ENCODE peak calls at places on chromosomes 2 and 18, in ten cellular contexts. M is BJ; O is IMR-90; G is mucosa of descending colon; J is right atrium auricular region; P is LNCaP clone FGC; U is kidney epithelial cell; A is CD8-positive, alpha-beta T cell; B is OCI-LY7; X is AG04450. W is an unnamed sample.

GRCh38 chr2:202135111-202135874 is 62.2 kb downstream of the KIAA2012 start:
- DNase-seq in P (no peak), B (no peak), X (peak; percentile 98), J (peak; percentile 86), U (peak; percentile 60), A (no peak), M (peak; percentile 97), O (peak; percentile 100), G (peak; percentile 69), W (peak; percentile 98)

GRCh38 chr2:61181382-61182058 is 19.5 kb downstream of the C2orf74 start:
- DNase-seq in B (no peak), M (no peak), A (no peak), P (no peak), U (no peak), G (no peak), J (no peak), X (no peak), O (no peak), W (no peak)

GRCh38 chr2:12152888-12153287 is 406.5 kb downstream of the LPIN1 start:
- DNase-seq in U (no peak), B (no peak), P (no peak), G (no peak), M (no peak), O (no peak), A (no peak), X (no peak), J (no peak), W (no peak)

GRCh38 chr2:119367472-119368099 is 809 bp downstream of the DBI start:
- DNase-seq in G (peak; percentile 80), B (peak; percentile 65), A (peak; percentile 60), J (peak; percentile 71), U (no peak), M (no peak), O (no peak), X (no peak), P (no peak), W (no peak)

GRCh38 chr2:109356251-109357035 is 227.4 kb downstream of the SH3RF3 start:
- DNase-seq in U (no peak), O (no peak), A (peak; percentile 39), X (no peak), M (no peak), P (no peak), G (no peak), B (no peak), J (peak; percentile 42), W (no peak)

GRCh38 chr18:54737986-54738385 is 90.3 kb upstream of the RAB27B start:
- DNase-seq in M (no peak), B (no peak), P (no peak), X (peak; percentile 10), U (no peak), O (peak; percentile 81), G (no peak), A (no peak), J (no peak), W (peak; percentile 76)

GRCh38 chr2:230865766-230866703 is 1.3 kb downstream of the ITM2C start:
- DNase-seq in J (no peak), X (no peak), G (peak; percentile 93), A (peak; percentile 66), M (no peak), P (no peak), U (no peak), O (no peak), B (no peak), W (peak; percentile 22)

GRCh38 chr18:63286926-63287325 is 32.6 kb downstream of the BCL2 start:
- DNase-seq in A (no peak), P (no peak), M (no peak), U (no peak), O (no peak), J (no peak), G (no peak), X (no peak), B (no peak), W (no peak)

GRCh38 chr2:162197095-162197825 is 45.2 kb upstream of the GCG start:
- DNase-seq in X (peak; percentile 60), A (no peak), P (no peak), J (no peak), M (peak; percentile 1), B (no peak), U (no peak), G (no peak), O (peak; percentile 89), W (peak; percentile 79)

DNA sequence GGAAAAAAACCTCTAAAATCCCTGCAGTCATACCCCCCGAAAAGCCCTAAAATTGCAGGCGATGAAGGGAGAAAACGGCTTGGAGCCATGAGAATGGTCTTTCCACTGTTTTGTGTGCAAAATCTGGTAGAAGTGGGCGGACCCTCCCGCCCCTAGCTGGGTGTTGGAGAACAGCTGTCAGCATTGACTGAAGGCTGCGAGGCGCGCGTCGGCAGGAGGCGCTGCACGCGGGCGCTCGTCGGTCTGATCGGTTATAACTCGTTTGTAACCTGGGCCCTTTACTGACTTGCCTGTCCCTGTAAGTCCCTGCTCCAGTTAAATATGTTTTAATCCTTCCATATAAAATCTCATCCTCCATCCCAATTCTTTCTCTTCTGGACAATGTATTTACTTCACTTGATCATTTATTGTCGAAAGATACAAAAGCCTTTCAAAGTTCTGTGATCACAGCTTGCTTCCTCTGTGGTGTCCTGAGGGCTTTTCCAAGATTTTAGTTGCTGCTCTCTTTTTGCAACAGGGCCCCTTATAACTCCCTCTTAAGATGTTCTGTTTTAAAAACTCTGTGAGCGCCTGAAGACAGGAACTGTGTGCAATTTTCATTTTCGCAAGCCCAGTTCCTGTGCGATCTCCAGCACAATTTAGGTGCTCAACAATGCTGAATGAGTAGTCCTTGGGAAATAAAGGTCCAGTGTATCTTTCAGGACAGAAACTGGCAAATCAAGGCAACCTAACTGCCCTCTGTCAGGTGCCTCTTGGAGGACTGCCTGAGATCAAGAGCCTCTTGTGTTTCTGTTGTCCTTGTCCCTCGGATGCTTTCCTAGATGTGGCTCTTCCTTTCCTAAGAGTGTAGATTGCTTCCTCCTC is 906 bp upstream of the HNRNPLL start:
- DNase-seq in B (peak; percentile 88), U (no peak), J (peak; percentile 81), P (no peak), G (peak; percentile 88), A (peak; percentile 85), M (no peak), X (no peak), O (peak; percentile 76), W (peak; percentile 88)
- H3K4me3 ChIP-seq in B (peak overlapping the region; percentile 81), U (peak overlapping the region; percentile 93), J (peak overlapping the region; percentile 89), P (peak overlapping the region; percentile 69), G (peak overlapping the region; percentile 91), A (peak overlapping the region; percentile 85), M (peak overlapping the region; percentile 90), X (peak overlapping the region; percentile 71), O (peak overlapping the region; percentile 61), W (peak overlapping the region; percentile 85)

DNA sequence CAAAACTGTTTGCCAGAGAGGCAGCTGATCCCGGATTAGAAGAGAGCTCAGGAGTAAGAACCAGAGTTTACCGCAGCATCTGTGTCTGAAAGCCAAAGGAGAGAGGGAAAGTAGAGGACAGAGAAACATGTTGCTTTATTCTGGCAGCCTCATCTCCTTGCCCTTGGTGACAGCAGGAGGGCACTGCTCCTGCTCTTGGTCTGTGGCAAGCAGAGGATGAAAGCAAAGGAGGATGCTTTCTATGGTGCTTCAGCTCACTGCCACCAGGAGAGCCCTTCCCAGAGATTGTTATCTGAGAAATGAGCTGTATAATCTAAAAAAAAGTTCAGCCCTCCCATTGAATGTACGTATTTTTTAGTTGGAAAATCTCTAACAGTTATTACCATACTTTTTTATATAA is 7.7 kb downstream of the SLC1A4 start:
- DNase-seq in G (no peak), J (no peak), X (no peak), B (no peak), A (no peak), U (no peak), M (no peak), P (no peak), O (no peak), W (no peak)
- TF ChIP-seq CTCF in G (no peak), J (no peak), X (peak; percentile 22), B (no peak), A (no peak), U (no peak), M (peak; percentile 29), P (no peak), O (peak; percentile 18), W (peak; percentile 21)

GRCh38 chr2:217784996-217785543 is 217.7 kb downstream of the TNS1 start:
- DNase-seq in X (no peak), J (no peak), O (no peak), M (no peak), B (no peak), U (no peak), G (no peak), P (no peak), A (no peak), W (no peak)

GRCh38 chr2:217785544-217786045 is 217.2 kb downstream of the TNS1 start:
- DNase-seq in A (peak; percentile 85), M (no peak), B (peak; percentile 43), J (peak; percentile 87), X (peak; percentile 29), P (peak; percentile 7), U (no peak), O (peak; percentile 60), G (peak; percentile 87), W (peak; percentile 50)

GRCh38 chr2:217789003-217789735 is 213.6 kb downstream of the TNS1 start:
- DNase-seq in A (peak; percentile 84), M (no peak), O (peak; percentile 64), B (peak; percentile 49), J (peak; percentile 90), U (no peak), X (peak; percentile 47), G (peak; percentile 88), P (no peak), W (peak; percentile 64)

GRCh38 chr2:217788669-217789002 is 214.2 kb downstream of the TNS1 start:
- DNase-seq in G (no peak), U (no peak), A (no peak), B (no peak), J (no peak), M (no peak), P (no peak), X (no peak), O (no peak), W (no peak)

DNA sequence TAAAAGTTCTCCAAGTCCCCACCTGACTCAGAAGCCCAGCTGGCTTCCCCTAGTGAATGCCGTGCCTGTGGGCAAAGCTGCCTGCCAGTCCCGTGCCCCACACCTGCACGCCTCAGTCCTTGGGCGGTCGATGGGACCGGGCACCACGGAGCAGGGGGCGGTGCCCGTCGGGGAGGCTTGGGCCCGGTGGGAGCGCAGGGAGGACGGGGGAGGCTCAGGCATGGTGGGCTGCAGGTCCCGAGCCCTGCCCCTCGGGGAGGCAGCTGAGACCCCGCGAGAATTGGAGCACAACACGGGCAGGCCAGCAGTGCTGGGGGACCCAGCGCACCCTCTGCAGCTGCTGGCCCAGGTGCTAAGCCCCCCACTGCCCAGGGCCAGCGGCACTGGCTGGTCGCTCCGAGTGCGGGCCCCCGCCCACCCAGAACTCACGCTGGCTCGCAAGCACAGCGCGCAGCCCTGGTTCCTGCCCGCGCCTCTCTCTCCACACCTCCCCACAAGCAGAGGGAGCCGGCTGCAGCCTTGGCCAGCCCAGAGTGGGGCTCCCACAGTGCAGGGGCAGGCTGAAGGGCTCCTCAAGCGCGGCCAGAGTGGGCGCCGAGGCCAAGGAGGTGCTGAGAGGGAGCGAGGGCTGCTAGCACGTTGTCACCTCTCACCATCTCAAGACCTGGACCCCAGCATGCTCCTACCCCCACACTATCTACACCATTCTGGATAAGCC is 215.5 kb downstream of the TNS1 start:
- DNase-seq in P (no peak), U (no peak), M (no peak), X (no peak), B (no peak), O (no peak), J (no peak), G (no peak), A (no peak), W (no peak)
- H3K4me3 ChIP-seq in P (no peak overlapping the region), U (no peak overlapping the region), M (no peak overlapping the region), X (no peak overlapping the region), B (no peak overlapping the region), O (no peak overlapping the region), J (no peak overlapping the region), G (no peak overlapping the region), A (no peak overlapping the region), W (no peak overlapping the region)

GRCh38 chr2:111069722-111070121 is 51.0 kb upstream of the BCL2L11 start:
- DNase-seq in G (no peak), J (no peak), M (no peak), B (no peak), O (no peak), X (no peak), A (no peak), P (no peak), U (no peak), W (no peak)
- TF ChIP-seq CTCF in G (no peak), J (no peak), M (no peak), B (peak; percentile 61), O (no peak), X (peak; percentile 17), A (no peak), P (no peak), U (no peak), W (no peak)